ENCODE peak calls at places on chromosomes 1 and 21, in four cellular contexts. R, I, V and K are unnamed samples.

GRCh38 chr1:155940993-155941844 is at the start of gene RXFP4:
- DNase-seq in V (no peak), R (no peak), I (no peak), K (peak; percentile 75)

GRCh38 chr1:4510276-4510691 is 144.1 kb upstream of the AJAP1 start:
- DNase-seq in V (no peak), R (no peak), I (no peak), K (peak; percentile 67)

GRCh38 chr1:29836626-29837305 is 600.4 kb downstream of the PTPRU start:
- DNase-seq in R (no peak), V (no peak), I (no peak), K (no peak)

GRCh38 chr1:55064071-55064581 is 24.8 kb downstream of the PCSK9 start:
- DNase-seq in R (no peak), I (no peak), V (no peak), K (peak; percentile 57)

GRCh38 chr1:201593200-201593828 is 54.4 kb downstream of the NAV1 start:
- DNase-seq in R (no peak), I (no peak), V (no peak), K (peak; percentile 67)

GRCh38 chr1:209454340-209455014 is 129.0 kb upstream of the CAMK1G start:
- DNase-seq in V (no peak), R (no peak), I (no peak), K (no peak)

GRCh38 chr1:206491592-206491991 is 15.7 kb upstream of the RASSF5 start:
- DNase-seq in V (no peak), I (no peak), R (no peak), K (no peak)

GRCh38 chr1:155284476-155284875 is 7.2 kb downstream of the HCN3 start:
- DNase-seq in V (no peak), I (no peak), R (no peak), K (no peak)

GRCh38 chr1:183470961-183471747 is 1.1 kb upstream of the SMG7 start:
- DNase-seq in V (peak; percentile 83), I (peak; percentile 74), R (peak; percentile 70), K (peak; percentile 81)

GRCh38 chr1:223270155-223270554 is 93.8 kb downstream of the SUSD4 start:
- DNase-seq in R (no peak), I (no peak), V (no peak), K (no peak)

GRCh38 chr1:184255560-184255959 is 131.3 kb upstream of the C1orf21 start:
- DNase-seq in V (no peak), I (no peak), R (no peak), K (no peak)

DNA sequence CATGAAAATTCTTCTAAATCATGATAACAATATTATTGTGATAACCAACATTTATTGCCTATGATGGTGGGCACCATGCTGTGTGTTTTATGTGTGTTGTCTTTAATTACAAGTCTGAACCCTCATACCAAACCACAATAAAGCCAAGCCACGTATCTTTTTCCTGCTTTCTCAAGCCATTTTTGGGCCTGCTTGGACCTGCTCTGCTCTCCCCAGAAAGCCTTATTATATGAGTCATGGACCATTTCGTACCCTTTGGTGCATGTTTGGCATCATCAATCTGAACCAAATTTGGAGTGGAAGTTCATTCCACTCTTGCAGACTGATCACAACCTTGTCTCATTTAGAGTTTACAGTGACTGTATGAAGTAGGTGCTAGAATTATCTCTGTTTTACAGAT is 87.3 kb upstream of the CD53 start:
- DNase-seq in R (no peak), I (no peak), V (no peak), K (no peak)
- H3K27me3 ChIP-seq in R (no peaks in the 10 kb centered on the region), I (peaks cover 4% of the 10 kb centered on the region), V (no peaks in the 10 kb centered on the region), K (no peaks in the 10 kb centered on the region)

DNA sequence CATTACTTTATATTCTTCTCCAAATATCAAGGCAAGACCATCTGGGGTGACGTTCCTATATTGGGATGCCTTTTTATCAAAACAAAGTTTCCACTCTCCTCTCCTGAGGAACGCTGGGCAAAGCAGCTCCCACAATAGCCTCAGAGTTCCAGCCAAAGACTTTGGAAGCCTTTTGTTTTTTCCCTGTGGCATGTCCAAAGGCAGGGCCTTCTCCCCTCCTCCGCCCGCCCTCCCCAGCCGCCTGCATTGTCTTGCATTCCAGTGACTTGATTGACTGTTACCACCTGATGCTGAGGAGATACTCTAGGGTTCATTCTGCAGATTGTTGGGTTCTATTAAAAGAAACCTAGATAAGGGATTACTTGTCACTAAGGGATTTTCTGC is 43.5 kb downstream of the PROX1 start:
- DNase-seq in V (no peak), I (peak; percentile 44), R (no peak), K (peak; percentile 65)
- H3K4me3 ChIP-seq in V (no peak overlapping the region), I (no peak overlapping the region), R (no peak overlapping the region), K (no peak overlapping the region)

DNA sequence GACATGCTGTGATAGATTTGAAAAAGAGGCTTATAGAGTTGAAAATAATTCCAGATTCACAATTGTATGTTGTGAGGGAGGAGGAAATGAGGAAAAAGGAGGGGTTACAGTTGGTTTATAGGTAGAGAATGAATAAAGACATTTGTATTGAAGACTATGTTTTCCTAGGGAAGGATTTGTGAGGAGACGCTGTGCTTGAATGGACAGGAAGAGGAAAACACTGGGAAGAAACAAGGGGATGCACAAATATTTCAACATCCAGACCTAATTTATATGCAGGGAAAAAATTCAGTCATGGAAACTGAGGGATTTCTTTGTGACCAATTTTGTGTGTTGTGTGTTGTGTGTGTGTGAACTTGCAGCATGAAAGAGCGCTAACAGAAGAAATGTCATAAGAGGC is 92.6 kb upstream of the B3GALT2 start:
- DNase-seq in R (no peak), I (no peak), V (no peak), K (no peak)
- H3K27me3 ChIP-seq in R (no peaks in the 10 kb centered on the region), I (no peaks in the 10 kb centered on the region), V (no peaks in the 10 kb centered on the region), K (no peaks in the 10 kb centered on the region)

GRCh38 chr1:89126234-89126580 is 293 bp upstream of the GBP2 start:
- DNase-seq in I (no peak), V (no peak), R (no peak), K (no peak)
- H3K4me3 ChIP-seq in I (peak overlapping the region; percentile 46), V (peak overlapping the region; percentile 52), R (peak overlapping the region; percentile 59), K (peak overlapping the region; percentile 96)

GRCh38 chr1:47235822-47236221 is 3.8 kb upstream of the TAL1 start:
- DNase-seq in V (no peak), R (no peak), I (no peak), K (no peak)
- H3K27me3 ChIP-seq in V (peaks cover 2% of the 10 kb centered on the region), R (peaks cover 22% of the 10 kb centered on the region), I (peaks cover 73% of the 10 kb centered on the region), K (no peaks in the 10 kb centered on the region)

DNA sequence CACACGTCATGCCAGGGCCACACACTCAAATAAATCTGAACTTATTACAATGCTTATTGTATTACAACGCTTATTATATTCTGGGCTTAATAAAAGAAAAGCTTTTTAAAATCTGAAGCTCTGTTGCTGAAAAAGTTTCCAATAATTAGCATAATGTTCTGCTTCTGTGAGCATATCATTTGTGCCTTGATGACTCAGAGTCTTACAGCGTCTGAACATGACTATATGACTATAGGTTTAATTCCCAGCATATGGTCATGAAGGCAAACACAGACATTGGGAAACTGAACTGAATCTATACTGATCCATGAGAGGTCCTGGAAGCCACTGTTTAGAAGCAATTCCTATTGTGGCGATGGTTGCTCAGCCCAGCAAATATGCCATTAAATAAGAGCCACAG is 66.3 kb downstream of the SIM2 start:
- DNase-seq in V (no peak), I (no peak), R (no peak), K (no peak)
- H3K4me3 ChIP-seq in V (no peak overlapping the region), I (no peak overlapping the region), R (no peak overlapping the region), K (no peak overlapping the region)

DNA sequence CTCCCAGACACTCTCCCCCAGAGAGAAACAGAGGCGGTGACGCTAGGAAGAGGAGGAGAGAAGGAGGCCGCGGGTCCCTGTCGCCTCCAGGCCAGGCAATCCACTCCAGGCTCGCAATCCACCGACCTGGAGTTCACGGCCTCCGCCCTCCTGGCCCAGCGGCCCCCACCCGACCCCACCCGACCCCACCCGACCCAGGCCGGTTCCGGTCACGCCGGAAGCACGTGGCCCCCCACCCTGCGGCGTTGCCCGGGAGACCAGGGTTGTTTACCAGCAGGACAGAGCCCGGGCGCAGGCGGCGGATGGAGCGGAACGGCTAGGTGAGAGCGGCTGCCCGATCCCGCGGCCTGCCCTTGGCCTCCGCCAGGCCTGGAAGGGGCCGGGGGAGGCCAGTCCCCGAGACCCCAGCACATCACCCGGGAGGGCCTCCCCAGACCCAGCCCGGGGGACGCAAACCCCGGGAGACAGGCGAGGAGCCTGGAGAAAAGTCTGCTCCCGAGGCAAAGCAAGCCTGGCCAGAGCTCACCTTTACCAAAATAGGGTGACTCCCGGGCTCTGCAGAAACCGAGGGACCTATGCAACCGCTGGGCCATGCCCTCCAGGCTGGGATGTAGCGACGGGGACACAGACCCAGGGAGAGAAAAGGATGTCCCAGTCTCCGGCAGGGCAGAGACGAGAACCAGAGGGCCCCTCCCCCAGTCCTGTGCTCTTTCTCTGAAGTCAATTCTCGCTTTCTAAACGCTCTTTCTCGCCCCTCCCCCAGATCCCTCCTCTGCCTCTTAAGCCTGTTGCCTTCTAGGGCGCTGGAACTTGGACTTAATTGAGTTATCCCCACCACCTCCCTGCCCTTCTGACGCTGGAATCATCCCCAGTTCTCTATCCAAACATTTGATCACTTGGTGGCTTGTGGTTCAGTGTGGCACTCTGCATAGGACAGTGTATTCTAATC is at the start of the genes PLA2G2C and UBXN10:
- DNase-seq in R (no peak), I (peak; percentile 76), V (peak; percentile 43), K (peak; percentile 81)
- H3K27me3 ChIP-seq in R (no peaks in the 10 kb centered on the region), I (peaks cover 41% of the 10 kb centered on the region), V (no peaks in the 10 kb centered on the region), K (no peaks in the 10 kb centered on the region)